ENCODE peak calls at places on chromosomes 11 and 22, in eight cellular contexts. P, J, O, R, Q, I, S and C are unnamed samples.
A peak's percentile ranks its signal among the peaks of the same experiment; 100 is the strongest.

GRCh38 chr11:23764285-23764684 is 732.6 kb upstream of the LUZP2 start:
- DNase-seq in P (no peak), J (no peak), O (no peak), R (no peak), Q (no peak), I (no peak), S (no peak), C (no peak)

GRCh38 chr11:34356918-34357645 is 728 bp downstream of the ABTB2 start:
- DNase-seq in P (peak; percentile 54), J (no peak), O (peak; percentile 76), R (no peak), Q (peak; percentile 51), I (peak; percentile 83), S (peak; percentile 83), C (peak; percentile 84)

GRCh38 chr11:132792341-132793140 is 739.8 kb downstream of the OPCML start:
- DNase-seq in P (no peak), J (no peak), O (peak; percentile 30), R (no peak), Q (no peak), I (no peak), S (no peak), C (no peak)

GRCh38 chr11:102010776-102011500 is 36.3 kb upstream of the CFAP300 start:
- DNase-seq in P (no peak), J (peak; percentile 27), O (peak; percentile 89), R (peak; percentile 97), Q (peak; percentile 82), I (peak; percentile 85), S (no peak), C (peak; percentile 18)

GRCh38 chr22:40462195-40462988 is 92.0 kb downstream of the SGSM3 start:
- DNase-seq in P (no peak), J (no peak), O (no peak), R (no peak), Q (no peak), I (no peak), S (no peak), C (no peak)

GRCh38 chr22:20026996-20027601 is 6.2 kb downstream of the TANGO2 start:
- DNase-seq in P (no peak), J (no peak), O (no peak), R (no peak), Q (no peak), I (no peak), S (no peak), C (peak; percentile 42)

GRCh38 chr11:58922475-58922874 is 16.8 kb upstream of the GLYATL1 start:
- DNase-seq in P (no peak), J (no peak), O (no peak), R (no peak), Q (no peak), I (no peak), S (no peak), C (no peak)

GRCh38 chr22:44068422-44069191 is 44.5 kb downstream of the PARVB start:
- DNase-seq in P (no peak), J (no peak), O (no peak), R (no peak), Q (no peak), I (peak; percentile 78), S (no peak), C (no peak)

GRCh38 chr11:123302751-123303195 is 107.7 kb upstream of the CLMP start:
- DNase-seq in P (no peak), J (no peak), O (peak; percentile 17), R (no peak), Q (peak; percentile 72), I (no peak), S (no peak), C (no peak)

GRCh38 chr11:104665631-104666030 is 232.6 kb downstream of the CASP12 start:
- DNase-seq in P (no peak), J (no peak), O (no peak), R (no peak), Q (peak; percentile 80), I (no peak), S (no peak), C (no peak)

GRCh38 chr11:132610216-132610615 is 922.1 kb downstream of the OPCML start:
- DNase-seq in P (no peak), J (no peak), O (no peak), R (no peak), Q (peak; percentile 85), I (no peak), S (no peak), C (no peak)

GRCh38 chr22:42562282-42562681 is 8.5 kb downstream of the SERHL2 start:
- DNase-seq in P (no peak), J (no peak), O (no peak), R (no peak), Q (no peak), I (no peak), S (no peak), C (no peak)

GRCh38 chr22:29715240-29715639 is 4.6 kb upstream of the CABP7 start:
- DNase-seq in P (no peak), J (no peak), O (no peak), R (no peak), Q (no peak), I (no peak), S (no peak), C (no peak)

GRCh38 chr11:75031224-75031753 is 42.6 kb downstream of the NEU3 start:
- DNase-seq in P (no peak), J (peak; percentile 89), O (peak; percentile 67), R (peak; percentile 35), Q (peak; percentile 97), I (no peak), S (no peak), C (no peak)

GRCh38 chr22:26593763-26594162 is 3.8 kb upstream of the TPST2 start:
- DNase-seq in P (no peak), J (no peak), O (no peak), R (no peak), Q (no peak), I (no peak), S (no peak), C (no peak)

GRCh38 chr22:24134090-24134846 is 47.0 kb upstream of the SUSD2 start:
- DNase-seq in P (peak; percentile 96), J (no peak), O (no peak), R (no peak), Q (no peak), I (peak; percentile 90), S (no peak), C (no peak)

GRCh38 chr11:72958790-72959189 is 144.6 kb downstream of the ATG16L2 start:
- DNase-seq in P (no peak), J (no peak), O (no peak), R (no peak), Q (peak; percentile 47), I (no peak), S (no peak), C (no peak)

DNA sequence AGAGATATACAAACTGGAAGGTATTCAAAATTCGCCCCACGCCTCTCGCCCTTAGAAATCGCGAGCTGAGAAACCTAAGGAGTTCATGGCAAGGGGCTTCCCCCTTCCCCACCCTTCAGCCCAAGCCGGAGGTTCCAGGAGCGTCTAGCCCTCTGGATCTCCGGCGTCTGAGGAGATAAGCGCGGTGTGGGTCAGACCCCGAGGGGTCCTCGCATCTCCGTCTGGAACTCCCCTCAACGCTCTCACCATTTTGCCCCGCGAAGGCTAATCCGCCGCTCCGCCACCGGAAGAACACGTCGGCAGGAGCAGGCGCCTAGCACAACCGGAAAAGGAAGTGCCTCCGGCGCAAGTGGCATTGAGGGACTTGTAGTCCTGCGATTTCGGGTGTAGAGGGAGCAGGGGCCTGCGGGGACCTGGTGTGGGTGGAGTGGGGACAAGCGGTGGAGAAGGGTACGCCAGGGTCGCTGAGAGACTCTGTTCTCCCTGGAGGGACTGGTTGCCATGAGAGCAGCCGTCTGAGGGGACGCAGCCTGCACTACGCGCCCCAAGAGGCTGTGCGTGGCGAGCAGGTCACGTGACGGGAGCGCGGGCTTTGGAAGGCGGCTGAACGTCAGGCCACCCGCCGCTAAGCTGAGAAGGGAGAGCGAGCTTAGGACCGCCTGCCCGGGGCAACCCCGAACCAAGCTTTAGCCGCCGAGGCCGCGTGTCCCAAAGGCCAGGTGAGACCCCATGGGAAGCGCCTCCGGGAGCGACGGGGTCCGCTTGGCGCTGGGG is at the start of the genes FEN1 and TMEM258:
- DNase-seq in P (peak; percentile 88), J (peak; percentile 90), O (peak; percentile 96), R (peak; percentile 90), Q (peak; percentile 94), I (peak; percentile 96), S (peak; percentile 94), C (peak; percentile 91)
- TF ChIP-seq CTCF in P (no peak), J (no peak), O (no peak), R (no peak), Q (peak; percentile 2), I (no peak), S (no peak), C (peak; percentile 16)

GRCh38 chr22:37503183-37503683 is 16.0 kb downstream of the CARD10 start:
- DNase-seq in P (no peak), J (no peak), O (no peak), R (no peak), Q (no peak), I (no peak), S (no peak), C (no peak)
- H3K27ac ChIP-seq in P (no peak overlapping the region), J (no peak overlapping the region), O (peak overlapping the region; percentile 97), R (peak overlapping the region; percentile 52), Q (no peak overlapping the region), I (peak overlapping the region; percentile 71), S (peak overlapping the region; percentile 53), C (peak overlapping the region; percentile 62)

GRCh38 chr11:126268361-126268707 is 361 bp downstream of the SRPRA start:
- DNase-seq in P (no peak), J (peak; percentile 57), O (peak; percentile 48), R (no peak), Q (no peak), I (peak; percentile 70), S (no peak), C (no peak)

GRCh38 chr11:126263489-126263888 is 5.2 kb downstream of the SRPRA start:
- DNase-seq in P (no peak), J (no peak), O (no peak), R (no peak), Q (no peak), I (no peak), S (no peak), C (no peak)

GRCh38 chr11:126267650-126268049 is 1.0 kb downstream of the SRPRA start:
- DNase-seq in P (no peak), J (no peak), O (no peak), R (peak; percentile 20), Q (no peak), I (no peak), S (no peak), C (peak; percentile 90)

GRCh38 chr11:126268708-126269579 is at the start of the genes FOXRED1 and SRPRA:
- DNase-seq in P (peak; percentile 100), J (peak; percentile 100), O (peak; percentile 100), R (peak; percentile 97), Q (peak; percentile 99), I (peak; percentile 100), S (peak; percentile 100), C (peak; percentile 100)

GRCh38 chr11:126265801-126266200 is 2.9 kb downstream of the SRPRA start:
- DNase-seq in P (no peak), J (no peak), O (no peak), R (peak; percentile 32), Q (peak; percentile 11), I (no peak), S (no peak), C (no peak)
- TF ChIP-seq CTCF in P (no peak), J (peak; percentile 17), O (no peak), R (no peak), Q (no peak), I (no peak), S (no peak), C (no peak)

DNA sequence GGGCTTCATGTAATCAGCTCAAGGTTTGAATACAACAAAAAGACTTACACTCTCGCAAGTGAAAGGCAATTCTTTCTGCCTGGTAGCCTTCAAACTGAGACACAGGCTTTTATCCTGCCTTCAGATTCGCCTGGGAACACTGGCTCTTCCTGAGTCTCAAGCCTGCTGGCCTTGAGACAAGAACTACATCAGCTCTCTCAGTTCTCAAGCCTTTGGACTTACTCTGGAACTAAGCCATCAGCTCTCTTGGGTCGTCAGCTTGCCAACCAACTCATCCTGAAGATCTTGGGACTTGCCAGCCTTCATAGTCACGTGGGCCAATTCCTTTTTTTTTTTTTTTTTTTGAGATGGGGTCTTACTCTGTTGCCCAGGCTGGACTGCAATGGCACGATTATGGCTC is 35.7 kb upstream of the LRRC10B start:
- DNase-seq in P (no peak), J (no peak), O (no peak), R (no peak), Q (peak; percentile 26), I (no peak), S (no peak), C (no peak)
- H3K27ac ChIP-seq in P (no peak overlapping the region), J (no peak overlapping the region), O (no peak overlapping the region), R (no peak overlapping the region), Q (no peak overlapping the region), I (peak overlapping the region; percentile 76), S (peak overlapping the region; percentile 81), C (no peak overlapping the region)